ENCODE peak calls at places on chromosomes 11 and 22, in four cellular contexts. One of them, this sample, is unnamed.

GRCh38 chr11:116207349-116207748 is 565.4 kb downstream of the BUD13 start:
- DNase-seq in IMR-90: no peak
- DNase-seq in neuronal stem cell: no peak
- DNase-seq in trophoblast cell: no peak
- DNase-seq in this sample: no peak

GRCh38 chr11:89205378-89205777 is 27.7 kb downstream of the TYR start:
- DNase-seq in IMR-90: no peak
- DNase-seq in neuronal stem cell: no peak
- DNase-seq in trophoblast cell: no peak
- DNase-seq in this sample: no peak

GRCh38 chr11:92965196-92965595 is 4.3 kb upstream of the MTNR1B start:
- DNase-seq in IMR-90: no peak
- DNase-seq in neuronal stem cell: no peak
- DNase-seq in trophoblast cell: no peak
- DNase-seq in this sample: no peak

GRCh38 chr11:3123761-3124733 is 41.1 kb downstream of the OSBPL5 start:
- DNase-seq in IMR-90: peak; percentile 97
- DNase-seq in neuronal stem cell: no peak
- DNase-seq in trophoblast cell: no peak
- DNase-seq in this sample: peak; percentile 93

GRCh38 chr11:47067401-47067800 is 109.3 kb downstream of the ARFGAP2 start:
- DNase-seq in IMR-90: no peak
- DNase-seq in neuronal stem cell: no peak
- DNase-seq in trophoblast cell: no peak
- DNase-seq in this sample: no peak

GRCh38 chr11:844693-845644 is 2.3 kb downstream of the TSPAN4 start:
- DNase-seq in IMR-90: peak; percentile 87
- DNase-seq in neuronal stem cell: no peak
- DNase-seq in trophoblast cell: no peak
- DNase-seq in this sample: peak; percentile 87

GRCh38 chr22:35150163-35151107 is 84.5 kb downstream of the ISX start:
- DNase-seq in IMR-90: peak; percentile 42
- DNase-seq in neuronal stem cell: peak; percentile 75
- DNase-seq in trophoblast cell: peak; percentile 17
- DNase-seq in this sample: peak; percentile 33

GRCh38 chr22:49723478-49724029 is 104.1 kb downstream of the BRD1 start:
- DNase-seq in IMR-90: no peak
- DNase-seq in neuronal stem cell: no peak
- DNase-seq in trophoblast cell: no peak
- DNase-seq in this sample: no peak

GRCh38 chr11:95065336-95065735 is 1.4 kb upstream of the SRSF8 start:
- DNase-seq in IMR-90: no peak
- DNase-seq in neuronal stem cell: no peak
- DNase-seq in trophoblast cell: no peak
- DNase-seq in this sample: no peak

GRCh38 chr11:14927146-14927545 is 35.1 kb upstream of the CYP2R1 start:
- DNase-seq in IMR-90: peak; percentile 5
- DNase-seq in neuronal stem cell: no peak
- DNase-seq in trophoblast cell: no peak
- DNase-seq in this sample: no peak

GRCh38 chr11:28242596-28242995 is 134.4 kb downstream of the METTL15 start:
- DNase-seq in IMR-90: no peak
- DNase-seq in neuronal stem cell: no peak
- DNase-seq in trophoblast cell: no peak
- DNase-seq in this sample: no peak

GRCh38 chr11:10666556-10666955 is 27.0 kb downstream of the IRAG1 start:
- DNase-seq in IMR-90: peak; percentile 74
- DNase-seq in neuronal stem cell: no peak
- DNase-seq in trophoblast cell: no peak
- DNase-seq in this sample: peak; percentile 68

GRCh38 chr11:16170448-16170847 is 185.9 kb downstream of the SOX6 start:
- DNase-seq in IMR-90: no peak
- DNase-seq in neuronal stem cell: no peak
- DNase-seq in trophoblast cell: no peak
- DNase-seq in this sample: no peak

GRCh38 chr11:120854988-120855387 is 168.9 kb upstream of the TBCEL start:
- DNase-seq in IMR-90: no peak
- DNase-seq in neuronal stem cell: no peak
- DNase-seq in trophoblast cell: no peak
- DNase-seq in this sample: no peak

GRCh38 chr11:103808246-103808645 is 228.2 kb upstream of the DDI1 start:
- DNase-seq in IMR-90: peak; percentile 27
- DNase-seq in neuronal stem cell: no peak
- DNase-seq in trophoblast cell: no peak
- DNase-seq in this sample: no peak

GRCh38 chr22:49372530-49373288 is 455.0 kb downstream of the BRD1 start:
- DNase-seq in IMR-90: no peak
- DNase-seq in neuronal stem cell: no peak
- DNase-seq in trophoblast cell: no peak
- DNase-seq in this sample: no peak

GRCh38 chr22:19478086-19478392 is 954 bp downstream of the UFD1 start:
- DNase-seq in IMR-90: no peak
- DNase-seq in neuronal stem cell: no peak
- DNase-seq in trophoblast cell: no peak
- DNase-seq in this sample: peak; percentile 25

GRCh38 chr11:40288212-40288803 is 1171.1 kb downstream of the LRRC4C start:
- DNase-seq in IMR-90: no peak
- DNase-seq in neuronal stem cell: no peak
- DNase-seq in trophoblast cell: no peak
- DNase-seq in this sample: peak; percentile 61

GRCh38 chr11:134406264-134407185 is 5.5 kb downstream of the B3GAT1 start:
- DNase-seq in IMR-90: no peak
- DNase-seq in neuronal stem cell: no peak
- DNase-seq in trophoblast cell: no peak
- DNase-seq in this sample: no peak

GRCh38 chr22:33867118-33867863 is 53.0 kb downstream of the LARGE1 start:
- DNase-seq in IMR-90: peak; percentile 77
- DNase-seq in neuronal stem cell: no peak
- DNase-seq in trophoblast cell: no peak
- DNase-seq in this sample: peak; percentile 81

GRCh38 chr11:95720219-95720618 is 69.4 kb downstream of the FAM76B start:
- DNase-seq in IMR-90: no peak
- DNase-seq in neuronal stem cell: no peak
- DNase-seq in trophoblast cell: no peak
- DNase-seq in this sample: no peak

GRCh38 chr11:60924110-60924905 is at the start of gene TMEM132A:
- DNase-seq in IMR-90: peak; percentile 68
- DNase-seq in neuronal stem cell: peak; percentile 63
- DNase-seq in trophoblast cell: peak; percentile 58
- DNase-seq in this sample: peak; percentile 80

GRCh38 chr22:20238567-20239062 is 29.5 kb downstream of the RTN4R start:
- DNase-seq in IMR-90: no peak
- DNase-seq in neuronal stem cell: peak; percentile 38
- DNase-seq in trophoblast cell: peak; percentile 12
- DNase-seq in this sample: peak; percentile 9

GRCh38 chr22:46744581-46744980 is 6.5 kb upstream of the CERK start:
- DNase-seq in IMR-90: no peak
- DNase-seq in neuronal stem cell: no peak
- DNase-seq in trophoblast cell: no peak
- DNase-seq in this sample: no peak

GRCh38 chr11:1197886-1198765 is 24.7 kb upstream of the MUC5B start:
- DNase-seq in IMR-90: no peak
- DNase-seq in neuronal stem cell: no peak
- DNase-seq in trophoblast cell: no peak
- DNase-seq in this sample: no peak

GRCh38 chr11:72812604-72812967 is 1.6 kb upstream of the ATG16L2 start:
- DNase-seq in IMR-90: no peak
- DNase-seq in neuronal stem cell: no peak
- DNase-seq in trophoblast cell: no peak
- DNase-seq in this sample: peak; percentile 33

GRCh38 chr11:11963842-11964773 is 44.3 kb downstream of the DKK3 start:
- DNase-seq in IMR-90: no peak
- DNase-seq in neuronal stem cell: no peak
- DNase-seq in trophoblast cell: no peak
- DNase-seq in this sample: no peak

GRCh38 chr22:42868751-42869251 is 11.7 kb upstream of the ARFGAP3 start:
- DNase-seq in IMR-90: peak; percentile 17
- DNase-seq in neuronal stem cell: no peak
- DNase-seq in trophoblast cell: no peak
- DNase-seq in this sample: no peak

GRCh38 chr11:72823105-72823804 is 9.0 kb downstream of the ATG16L2 start:
- DNase-seq in IMR-90: no peak
- DNase-seq in neuronal stem cell: no peak
- DNase-seq in trophoblast cell: no peak
- DNase-seq in this sample: no peak

GRCh38 chr11:1508491-1508891 is 21.9 kb upstream of the MOB2 start:
- DNase-seq in IMR-90: no peak
- DNase-seq in neuronal stem cell: no peak
- DNase-seq in trophoblast cell: no peak
- DNase-seq in this sample: no peak

GRCh38 chr11:30120045-30120589 is 103.3 kb upstream of the KCNA4 start:
- DNase-seq in IMR-90: no peak
- DNase-seq in neuronal stem cell: no peak
- DNase-seq in trophoblast cell: no peak
- DNase-seq in this sample: no peak

GRCh38 chr11:30128269-30128932 is 102.4 kb upstream of the FSHB start:
- DNase-seq in IMR-90: peak; percentile 60
- DNase-seq in neuronal stem cell: peak; percentile 20
- DNase-seq in trophoblast cell: no peak
- DNase-seq in this sample: peak; percentile 5

DNA sequence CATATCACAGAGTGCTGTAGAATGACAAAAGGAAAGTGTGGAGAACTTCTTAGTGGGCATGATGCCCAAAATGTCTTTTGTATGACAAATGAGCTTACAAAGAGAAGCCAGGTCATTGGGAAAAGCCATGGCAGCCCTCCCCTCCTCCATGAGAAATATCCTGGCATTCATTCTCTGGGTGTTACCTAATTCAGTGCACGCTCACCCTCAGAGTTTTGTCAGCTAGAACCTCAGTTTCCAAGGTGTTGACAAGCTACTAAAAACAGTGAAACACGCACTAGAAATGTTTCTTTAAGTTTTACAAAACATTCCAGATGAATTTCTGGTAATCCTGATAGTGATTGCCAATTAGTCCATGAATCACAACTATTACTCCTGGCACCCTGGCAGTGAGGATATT is 105.4 kb upstream of the FSHB start:
- DNase-seq in IMR-90: no peak
- DNase-seq in neuronal stem cell: no peak
- DNase-seq in trophoblast cell: no peak
- DNase-seq in this sample: no peak
- H2AK5ac ChIP-seq in IMR-90: no peak overlapping the region
- H2AK5ac ChIP-seq in neuronal stem cell: no peak overlapping the region
- H2AK5ac ChIP-seq in trophoblast cell: no peak overlapping the region
- H2AK5ac ChIP-seq in this sample: no peak overlapping the region

GRCh38 chr11:65502274-65502851 is 3.5 kb downstream of the MALAT1 start:
- DNase-seq in IMR-90: peak; percentile 61
- DNase-seq in neuronal stem cell: no peak
- DNase-seq in trophoblast cell: no peak
- DNase-seq in this sample: peak; percentile 72
- H3K36me3 ChIP-seq in IMR-90: peaks cover 51% of the 10 kb centered on the region
- H3K36me3 ChIP-seq in neuronal stem cell: peaks cover 46% of the 10 kb centered on the region
- H3K36me3 ChIP-seq in trophoblast cell: peaks cover 13% of the 10 kb centered on the region
- H3K36me3 ChIP-seq in this sample: peaks cover 78% of the 10 kb centered on the region

GRCh38 chr11:70311616-70312015 is 41.1 kb downstream of the PPFIA1 start:
- DNase-seq in IMR-90: no peak
- DNase-seq in neuronal stem cell: no peak
- DNase-seq in trophoblast cell: no peak
- DNase-seq in this sample: no peak
- H2AK5ac ChIP-seq in IMR-90: no peak overlapping the region
- H2AK5ac ChIP-seq in neuronal stem cell: no peak overlapping the region
- H2AK5ac ChIP-seq in trophoblast cell: no peak overlapping the region
- H2AK5ac ChIP-seq in this sample: peak overlapping the region; percentile 23

GRCh38 chr11:113532697-113533424 is 57.7 kb upstream of the DRD2 start:
- DNase-seq in IMR-90: peak; percentile 71
- DNase-seq in neuronal stem cell: peak; percentile 72
- DNase-seq in trophoblast cell: peak; percentile 36
- DNase-seq in this sample: peak; percentile 75
- H3K36me3 ChIP-seq in IMR-90: no peaks in the 10 kb centered on the region
- H3K36me3 ChIP-seq in neuronal stem cell: no peaks in the 10 kb centered on the region
- H3K36me3 ChIP-seq in trophoblast cell: no peaks in the 10 kb centered on the region
- H3K36me3 ChIP-seq in this sample: no peaks in the 10 kb centered on the region

DNA sequence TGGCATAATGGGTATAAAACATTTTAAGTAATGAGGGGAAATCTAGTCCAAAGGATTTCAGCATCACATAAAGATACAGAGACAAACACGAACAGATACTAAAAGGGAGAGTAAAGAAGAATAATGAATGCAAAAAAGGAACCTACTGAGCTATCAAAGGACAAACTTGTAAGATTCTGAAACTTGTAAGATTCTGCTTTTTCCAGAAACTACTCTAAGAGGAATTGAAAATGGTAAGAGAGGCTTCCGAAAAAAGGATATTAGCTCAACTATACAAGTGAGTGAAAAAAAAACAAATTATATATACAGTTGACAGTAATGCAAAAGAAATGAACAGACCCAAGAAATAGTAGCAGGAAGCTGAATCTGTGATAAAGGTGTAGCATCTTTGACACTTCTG is 37.7 kb downstream of the POLD3 start:
- DNase-seq in IMR-90: no peak
- DNase-seq in neuronal stem cell: no peak
- DNase-seq in trophoblast cell: no peak
- DNase-seq in this sample: no peak
- H2AK5ac ChIP-seq in IMR-90: no peak overlapping the region
- H2AK5ac ChIP-seq in neuronal stem cell: no peak overlapping the region
- H2AK5ac ChIP-seq in trophoblast cell: no peak overlapping the region
- H2AK5ac ChIP-seq in this sample: no peak overlapping the region

This sample was measured in mesenchymal stem cell.